ENCODE peak calls at places on chromosome 13, in ten cellular contexts. W is Peyer's patch; G is psoas muscle; Q is tibial nerve; L is uterus; C is heart right ventricle; Y is Panc1; K is CD8-positive, alpha-beta memory T cell; D is left ventricle myocardium inferior; R is PC-9. P is an unnamed sample.

GRCh38 chr13:105799155-105799554 is 736.3 kb downstream of the EFNB2 start:
- DNase-seq in Y (no peak), Q (no peak), K (no peak), L (no peak), W (no peak), G (no peak), R (no peak), C (no peak), D (no peak), P (no peak)

GRCh38 chr13:110438211-110438610 is 123.3 kb downstream of the RAB20 start:
- DNase-seq in D (no peak), G (no peak), W (no peak), R (no peak), K (no peak), L (no peak), C (no peak), Q (no peak), Y (no peak), P (no peak)

GRCh38 chr13:20415694-20416107 is 110.0 kb downstream of the CRYL1 start:
- DNase-seq in W (no peak), Q (no peak), Y (no peak), D (no peak), R (no peak), C (no peak), G (no peak), L (no peak), K (no peak), P (no peak)

GRCh38 chr13:85798999-85799646 is at the start of gene SLITRK6:
- DNase-seq in K (no peak), W (no peak), Y (peak; percentile 27), L (no peak), Q (no peak), R (peak; percentile 50), D (no peak), G (no peak), C (no peak), P (no peak)

GRCh38 chr13:114021464-114022308 is 47.8 kb upstream of the C13orf46 start:
- DNase-seq in Y (no peak), C (no peak), W (no peak), G (no peak), K (no peak), L (no peak), D (no peak), Q (no peak), R (no peak), P (peak; percentile 67)

GRCh38 chr13:96532804-96533203 is 442.9 kb downstream of the HS6ST3 start:
- DNase-seq in C (no peak), Y (no peak), R (no peak), W (no peak), Q (no peak), K (no peak), D (no peak), L (no peak), G (no peak), P (no peak)

GRCh38 chr13:43057653-43058317 is 34.4 kb downstream of the DNAJC15 start:
- DNase-seq in G (no peak), W (no peak), R (peak; percentile 15), Q (no peak), D (no peak), Y (no peak), K (peak; percentile 32), L (no peak), C (peak; percentile 46), P (no peak)

GRCh38 chr13:68697551-68697950 is 1410.1 kb upstream of the ATXN8OS start:
- DNase-seq in R (no peak), D (no peak), K (no peak), L (no peak), G (no peak), W (no peak), Q (no peak), Y (no peak), C (no peak), P (no peak)

GRCh38 chr13:38819053-38819452 is 132.2 kb downstream of the FREM2 start:
- DNase-seq in W (no peak), G (no peak), D (no peak), C (no peak), L (peak; percentile 17), Q (no peak), Y (no peak), K (no peak), R (no peak), P (no peak)

GRCh38 chr13:69720278-69720983 is 387.2 kb upstream of the ATXN8OS start:
- DNase-seq in R (no peak), C (no peak), Q (no peak), Y (no peak), G (no peak), W (no peak), L (no peak), D (no peak), K (no peak), P (no peak)

GRCh38 chr13:98260357-98261164 is 83.5 kb upstream of the RNF113B start:
- DNase-seq in R (no peak), G (no peak), W (no peak), Y (no peak), K (no peak), L (no peak), C (no peak), Q (no peak), D (no peak), P (no peak)

GRCh38 chr13:73215807-73216206 is 157.0 kb downstream of the KLF5 start:
- DNase-seq in G (no peak), R (peak; percentile 36), Q (no peak), L (no peak), D (no peak), Y (no peak), W (no peak), K (no peak), C (no peak), P (no peak)

GRCh38 chr13:30431269-30431950 is 9.1 kb downstream of the UBE2L5 start:
- DNase-seq in Q (no peak), Y (no peak), L (no peak), C (no peak), R (no peak), G (no peak), K (no peak), W (no peak), D (no peak), P (no peak)

GRCh38 chr13:26759907-26760834 is at the start of gene GPR12:
- DNase-seq in W (no peak), G (no peak), D (no peak), K (no peak), Q (no peak), C (no peak), L (no peak), R (no peak), Y (no peak), P (peak; percentile 70)

DNA sequence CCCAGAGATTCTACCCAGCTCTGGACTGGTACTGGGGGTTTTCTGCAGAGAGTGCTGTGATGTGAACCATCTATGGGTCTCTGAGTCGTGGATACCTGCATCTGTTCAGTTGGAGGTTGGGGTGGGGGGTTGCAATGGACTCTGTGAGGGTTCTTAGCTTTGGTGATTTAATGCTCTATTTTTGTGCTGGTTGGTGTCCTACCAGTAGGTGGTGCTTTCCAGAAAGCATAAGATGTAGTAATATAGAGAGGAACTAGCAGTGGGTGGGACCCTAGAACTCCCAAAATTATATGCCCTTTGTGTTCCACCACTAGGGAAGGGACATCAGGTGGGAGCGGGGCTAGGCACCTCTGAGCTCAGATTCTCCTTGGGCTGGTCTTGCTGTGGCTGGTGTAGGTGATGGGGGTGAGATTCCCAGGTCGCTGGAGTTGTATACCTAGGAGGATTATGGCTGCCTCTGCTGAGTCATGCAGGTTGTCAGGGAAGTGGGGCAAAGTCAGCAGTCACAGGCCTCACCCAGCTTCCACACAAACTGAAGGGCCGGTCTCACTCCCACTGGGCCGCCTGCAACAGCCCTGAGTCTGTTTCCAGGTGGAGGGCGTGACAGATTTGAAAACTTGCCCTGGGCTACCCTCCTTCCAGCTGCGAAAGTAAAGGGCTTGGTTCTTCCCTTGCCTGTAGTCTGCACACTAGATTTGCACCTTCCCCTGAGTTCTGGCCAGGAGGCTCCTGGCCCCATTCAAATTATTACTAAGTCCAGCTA is 573.0 kb upstream of the SLITRK1 start:
- DNase-seq in L (no peak), Q (no peak), R (no peak), Y (no peak), C (no peak), G (no peak), D (no peak), W (no peak), K (no peak), P (no peak)
- H3K4me1 ChIP-seq in L (no peaks in the 10 kb centered on the region), Q (no peaks in the 10 kb centered on the region), R (no peaks in the 10 kb centered on the region), Y (no peaks in the 10 kb centered on the region), C (no peaks in the 10 kb centered on the region), G (no peaks in the 10 kb centered on the region), D (no peaks in the 10 kb centered on the region), W (no peaks in the 10 kb centered on the region), K (no peaks in the 10 kb centered on the region), P (no peaks in the 10 kb centered on the region)

DNA sequence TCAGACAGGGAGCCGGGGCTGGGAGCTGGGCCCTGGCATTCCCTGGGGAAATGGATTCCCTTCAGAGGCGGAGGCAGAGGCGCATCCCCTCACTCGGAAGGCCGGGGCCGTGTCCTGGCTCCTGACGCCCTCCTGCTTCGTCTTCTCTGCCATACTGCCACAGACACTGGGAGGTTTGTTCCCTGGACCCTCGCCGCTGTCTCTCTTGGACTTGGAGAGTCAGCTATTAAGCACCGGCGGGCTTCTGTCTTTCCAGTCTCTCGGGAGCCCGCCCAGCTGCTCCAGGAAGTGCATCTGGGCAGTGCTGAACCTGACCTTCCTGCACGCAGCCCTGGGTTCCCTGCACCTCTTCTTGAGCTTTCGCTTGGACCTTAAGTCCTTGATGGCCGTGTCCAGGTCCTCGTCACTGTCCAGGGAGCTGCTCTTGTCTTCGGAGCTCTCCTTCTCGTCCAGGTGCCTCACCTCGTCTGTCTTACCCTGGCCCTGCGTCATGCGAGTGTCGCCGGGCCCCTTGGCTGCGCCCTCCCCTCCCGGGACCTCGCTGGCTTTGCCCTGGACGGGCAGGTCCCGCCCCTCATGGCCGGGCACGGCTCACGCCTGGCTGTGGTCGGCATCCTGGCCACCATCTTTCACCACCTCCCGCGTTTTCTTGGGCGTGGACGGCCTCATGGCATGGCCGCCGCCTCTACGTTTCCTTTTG is 14.6 kb downstream of the RB1 start:
- DNase-seq in K (no peak), W (peak; percentile 44), Y (no peak), C (peak; percentile 30), L (no peak), D (peak; percentile 28), G (peak; percentile 54), R (no peak), Q (no peak), P (no peak)
- H3K4me3 ChIP-seq in K (peak overlapping the region; percentile 57), W (no peak overlapping the region), Y (no peak overlapping the region), C (no peak overlapping the region), L (peak overlapping the region; percentile 4), D (peak overlapping the region; percentile 48), G (peak overlapping the region; percentile 41), R (no peak overlapping the region), Q (peak overlapping the region; percentile 7), P (no peak overlapping the region)

DNA sequence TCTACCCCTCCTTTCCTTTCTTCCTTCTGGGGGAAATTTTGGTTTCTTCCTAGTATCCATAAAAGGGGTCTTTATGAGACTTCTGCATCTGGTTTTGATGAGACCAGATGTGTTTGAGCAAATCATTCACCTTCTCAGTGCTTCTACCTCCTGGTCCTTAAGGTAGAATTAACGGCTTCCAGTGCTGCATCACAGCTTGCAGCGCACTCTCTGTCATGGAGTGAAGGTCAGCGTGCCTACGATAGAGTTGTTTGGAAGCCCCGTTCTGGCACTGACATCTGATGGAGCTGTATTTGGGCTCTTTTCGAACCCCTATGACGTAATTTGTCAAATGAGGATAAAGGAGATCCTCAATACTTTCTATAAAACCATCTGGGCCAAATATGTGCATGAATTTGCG is 164.2 kb downstream of the MTUS2 start:
- DNase-seq in Q (no peak), C (no peak), Y (no peak), G (no peak), W (no peak), R (no peak), K (no peak), L (no peak), D (no peak), P (no peak)
- H3K4me1 ChIP-seq in Q (no peaks in the 10 kb centered on the region), C (no peaks in the 10 kb centered on the region), Y (no peaks in the 10 kb centered on the region), G (no peaks in the 10 kb centered on the region), W (no peaks in the 10 kb centered on the region), R (no peaks in the 10 kb centered on the region), K (no peaks in the 10 kb centered on the region), L (no peaks in the 10 kb centered on the region), D (peaks cover 37% of the 10 kb centered on the region), P (peaks cover 13% of the 10 kb centered on the region)

GRCh38 chr13:23160241-23161175 is 20.3 kb upstream of the SGCG start:
- DNase-seq in Y (no peak), W (no peak), Q (no peak), C (no peak), K (no peak), D (no peak), G (no peak), R (no peak), L (no peak), P (no peak)
- H3K4me3 ChIP-seq in Y (no peak overlapping the region), W (no peak overlapping the region), Q (no peak overlapping the region), C (no peak overlapping the region), K (no peak overlapping the region), D (peak overlapping the region; percentile 65), G (peak overlapping the region; percentile 68), R (no peak overlapping the region), L (peak overlapping the region; percentile 9), P (peak overlapping the region; percentile 58)

P was measured in aorta.